ENCODE peak calls at places on chromosomes 13 and 19, in six cellular contexts. D, Z, L, O, X and I are unnamed samples.

GRCh38 chr19:55347442-55348009 is 7.0 kb downstream of the COX6B2 start:
- DNase-seq in D (no peak), Z (no peak), L (no peak), O (no peak), X (no peak), I (no peak)

GRCh38 chr19:5321851-5322681 is 18.5 kb downstream of the PTPRS start:
- DNase-seq in D (no peak), Z (no peak), L (no peak), O (no peak), X (no peak), I (no peak)

GRCh38 chr19:18713550-18714117 is 30.2 kb downstream of the CRTC1 start:
- DNase-seq in D (no peak), Z (no peak), L (no peak), O (no peak), X (no peak), I (no peak)

GRCh38 chr19:7871530-7872305 is 2.5 kb downstream of the PRR36 start:
- DNase-seq in D (peak; percentile 98), Z (peak; percentile 77), L (peak; percentile 66), O (peak; percentile 93), X (peak; percentile 53), I (peak; percentile 96)

GRCh38 chr13:47139519-47139918 is 242.7 kb upstream of the HTR2A start:
- DNase-seq in D (no peak), Z (no peak), L (no peak), O (no peak), X (no peak), I (no peak)

GRCh38 chr13:106078191-106078590 is 457.3 kb downstream of the EFNB2 start:
- DNase-seq in D (no peak), Z (no peak), L (no peak), O (peak; percentile 29), X (no peak), I (no peak)

GRCh38 chr19:31354919-31355318 is 5.7 kb upstream of the TSHZ3 start:
- DNase-seq in D (no peak), Z (no peak), L (no peak), O (no peak), X (no peak), I (no peak)

GRCh38 chr13:90545070-90545840 is 802.2 kb upstream of the MIR17HG start:
- DNase-seq in D (no peak), Z (no peak), L (no peak), O (no peak), X (no peak), I (peak; percentile 78)

GRCh38 chr19:48918801-48919247 is 14.7 kb upstream of the DHDH start:
- DNase-seq in D (no peak), Z (no peak), L (no peak), O (no peak), X (peak; percentile 3), I (peak; percentile 33)

GRCh38 chr19:42207767-42208259 is 9.7 kb downstream of the DEDD2 start:
- DNase-seq in D (no peak), Z (no peak), L (no peak), O (no peak), X (no peak), I (no peak)

GRCh38 chr13:50406831-50407230 is 391.6 kb downstream of the KCNRG start:
- DNase-seq in D (no peak), Z (no peak), L (no peak), O (no peak), X (no peak), I (peak; percentile 48)

GRCh38 chr13:23558675-23559536 is 11.3 kb upstream of the TNFRSF19 start:
- DNase-seq in D (peak; percentile 74), Z (no peak), L (no peak), O (peak; percentile 25), X (no peak), I (peak; percentile 76)

GRCh38 chr13:47415048-47415447 is 518.2 kb upstream of the HTR2A start:
- DNase-seq in D (no peak), Z (no peak), L (no peak), O (peak; percentile 45), X (no peak), I (no peak)

GRCh38 chr19:8194528-8195275 is 14.5 kb upstream of the CERS4 start:
- DNase-seq in D (no peak), Z (peak; percentile 68), L (peak; percentile 28), O (no peak), X (no peak), I (no peak)

GRCh38 chr13:97011446-97012131 is 17.3 kb upstream of the OXGR1 start:
- DNase-seq in D (no peak), Z (no peak), L (no peak), O (peak; percentile 78), X (peak; percentile 48), I (peak; percentile 41)

GRCh38 chr13:112103971-112104872 is 37.3 kb downstream of the SOX1 start:
- DNase-seq in D (no peak), Z (no peak), L (no peak), O (no peak), X (no peak), I (no peak)